ENCODE peak calls at places on chromosomes 2 and 18, in five cellular contexts. T, C, K, O and M are unnamed samples.

GRCh38 chr2:112692496-112692911 is 28.3 kb upstream of the NT5DC4 start:
- DNase-seq in T (peak; percentile 74), C (peak; percentile 74), K (no peak), O (no peak), M (peak; percentile 91)

GRCh38 chr2:178295115-178295514 is 100.8 kb downstream of the OSBPL6 start:
- DNase-seq in T (no peak), C (no peak), K (no peak), O (no peak), M (no peak)

GRCh38 chr2:9225806-9226205 is 19.2 kb downstream of the ASAP2 start:
- DNase-seq in T (no peak), C (no peak), K (no peak), O (no peak), M (no peak)

GRCh38 chr2:126766295-126766694 is 110.3 kb downstream of the GYPC start:
- DNase-seq in T (no peak), C (no peak), K (no peak), O (no peak), M (peak; percentile 24)

GRCh38 chr2:95357717-95358280 is 44.7 kb upstream of the FAHD2A start:
- DNase-seq in T (peak; percentile 36), C (no peak), K (no peak), O (no peak), M (peak; percentile 31)

GRCh38 chr2:85444629-85445028 is 26.1 kb downstream of the SH2D6 start:
- DNase-seq in T (no peak), C (no peak), K (no peak), O (no peak), M (no peak)

GRCh38 chr2:168278424-168278888 is 31.1 kb upstream of the STK39 start:
- DNase-seq in T (no peak), C (peak; percentile 69), K (no peak), O (no peak), M (peak; percentile 78)

GRCh38 chr2:30421551-30422436 is 25.3 kb upstream of the LCLAT1 start:
- DNase-seq in T (no peak), C (no peak), K (no peak), O (no peak), M (no peak)

GRCh38 chr2:216636570-216637450 is 3.6 kb downstream of the IGFBP2 start:
- DNase-seq in T (peak; percentile 82), C (peak; percentile 85), K (no peak), O (no peak), M (peak; percentile 83)

GRCh38 chr2:236223675-236224074 is 40.5 kb downstream of the ASB18 start:
- DNase-seq in T (no peak), C (no peak), K (no peak), O (no peak), M (no peak)

GRCh38 chr2:236229186-236229585 is 35.0 kb downstream of the ASB18 start:
- DNase-seq in T (no peak), C (no peak), K (no peak), O (no peak), M (no peak)
- H3K9me3 ChIP-seq in T (no peaks in the 10 kb centered on the region), C (peaks cover 27% of the 10 kb centered on the region), K (no peaks in the 10 kb centered on the region), O (peaks cover 17% of the 10 kb centered on the region), M (peaks cover 3% of the 10 kb centered on the region)

DNA sequence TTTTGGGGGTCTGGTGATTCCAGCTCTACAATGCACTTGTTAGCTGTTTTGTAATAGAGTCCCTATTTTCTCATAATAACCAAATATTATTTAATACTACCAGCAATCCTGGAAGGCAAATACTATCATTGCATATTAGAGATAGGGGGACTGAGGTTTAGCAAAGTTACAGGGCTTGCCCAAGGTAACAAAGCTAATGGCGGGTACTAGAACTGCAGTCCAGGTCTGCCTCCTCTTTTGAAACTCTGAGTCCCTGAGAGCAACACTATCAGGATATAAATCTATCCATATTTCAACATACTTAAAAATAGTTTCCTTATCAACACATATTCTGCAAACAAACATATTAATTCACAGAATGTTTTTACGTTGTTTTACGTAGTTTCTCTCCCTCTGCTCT is 235.5 kb upstream of the ACVR2A start:
- DNase-seq in T (no peak), C (no peak), K (no peak), O (no peak), M (no peak)
- H3K4me1 ChIP-seq in T (no peaks in the 10 kb centered on the region), C (peaks cover 3% of the 10 kb centered on the region), K (no peaks in the 10 kb centered on the region), O (no peaks in the 10 kb centered on the region), M (no peaks in the 10 kb centered on the region)

GRCh38 chr2:64704996-64705395 is 51.3 kb upstream of the SERTAD2 start:
- DNase-seq in T (no peak), C (no peak), K (no peak), O (no peak), M (no peak)
- H3K36me3 ChIP-seq in T (no peaks in the 10 kb centered on the region), C (no peaks in the 10 kb centered on the region), K (no peaks in the 10 kb centered on the region), O (no peaks in the 10 kb centered on the region), M (no peaks in the 10 kb centered on the region)

GRCh38 chr2:205706769-205707375 is 24.6 kb downstream of the NRP2 start:
- DNase-seq in T (no peak), C (no peak), K (peak; percentile 75), O (no peak), M (peak; percentile 86)

GRCh38 chr2:205708231-205708631 is 25.9 kb downstream of the NRP2 start:
- DNase-seq in T (no peak), C (no peak), K (peak; percentile 68), O (no peak), M (no peak)

GRCh38 chr2:205712508-205712907 is 30.2 kb downstream of the NRP2 start:
- DNase-seq in T (no peak), C (no peak), K (no peak), O (no peak), M (no peak)

GRCh38 chr2:205705511-205706397 is 23.5 kb downstream of the NRP2 start:
- DNase-seq in T (no peak), C (no peak), K (no peak), O (no peak), M (no peak)

DNA sequence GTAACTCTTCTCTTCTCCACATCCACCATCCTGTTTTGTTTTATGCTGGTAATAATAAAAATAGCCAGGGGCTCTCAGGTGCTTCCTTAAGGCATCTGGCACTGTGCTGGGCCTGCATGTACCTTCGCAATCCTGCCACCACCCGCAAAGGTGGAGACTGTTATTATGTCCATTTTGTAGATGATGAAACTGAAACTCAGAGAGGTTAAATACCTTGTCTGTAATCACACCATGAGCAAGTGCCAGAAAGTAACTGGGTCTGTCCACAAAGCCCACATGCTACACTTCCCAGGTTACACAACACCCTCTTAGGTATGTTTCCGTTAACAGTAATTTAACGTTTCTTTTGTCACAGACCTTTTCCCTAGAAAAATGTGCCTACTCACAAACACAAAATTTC is 27.0 kb downstream of the NRP2 start:
- DNase-seq in T (no peak), C (no peak), K (no peak), O (no peak), M (no peak)
- H3K9me3 ChIP-seq in T (no peaks in the 10 kb centered on the region), C (no peaks in the 10 kb centered on the region), K (no peaks in the 10 kb centered on the region), O (no peaks in the 10 kb centered on the region), M (no peaks in the 10 kb centered on the region)

GRCh38 chr2:43078781-43079755 is 147.3 kb downstream of the ZFP36L2 start:
- DNase-seq in T (no peak), C (no peak), K (no peak), O (no peak), M (no peak)

GRCh38 chr2:43081131-43081745 is 145.2 kb downstream of the ZFP36L2 start:
- DNase-seq in T (no peak), C (no peak), K (no peak), O (no peak), M (no peak)

GRCh38 chr2:43082878-43083261 is 143.5 kb downstream of the ZFP36L2 start:
- DNase-seq in T (no peak), C (no peak), K (no peak), O (no peak), M (no peak)

GRCh38 chr2:43082111-43082877 is 144.1 kb downstream of the ZFP36L2 start:
- DNase-seq in T (no peak), C (no peak), K (peak; percentile 79), O (no peak), M (no peak)

GRCh38 chr2:43080626-43081025 is 145.8 kb downstream of the ZFP36L2 start:
- DNase-seq in T (no peak), C (no peak), K (no peak), O (no peak), M (peak; percentile 18)
- H3K4me1 ChIP-seq in T (no peaks in the 10 kb centered on the region), C (peaks cover 14% of the 10 kb centered on the region), K (peaks cover 37% of the 10 kb centered on the region), O (peaks cover 61% of the 10 kb centered on the region), M (peaks cover under 1% of the 10 kb centered on the region)

DNA sequence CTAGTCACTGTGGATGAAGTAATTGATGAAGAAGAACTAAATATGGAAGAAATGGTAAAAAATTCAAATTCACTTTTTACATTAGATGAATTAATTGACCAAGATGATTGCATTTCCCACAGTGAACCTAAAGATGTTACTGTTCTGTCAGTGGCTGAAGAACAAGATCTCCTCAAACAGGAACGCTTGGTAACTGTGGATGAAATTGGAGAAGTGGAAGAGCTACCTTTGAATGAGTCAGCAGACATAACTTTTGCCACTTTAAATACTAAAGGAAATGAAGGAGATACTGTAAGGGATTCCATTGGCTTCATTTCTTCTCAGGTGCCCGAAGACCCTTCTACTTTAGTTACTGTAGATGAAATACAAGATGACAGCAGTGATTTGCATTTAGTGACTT is 26.6 kb upstream of the DYSF start:
- DNase-seq in T (no peak), C (no peak), K (no peak), O (no peak), M (no peak)
- H3K36me3 ChIP-seq in T (peaks cover 3% of the 10 kb centered on the region), C (peaks cover 3% of the 10 kb centered on the region), K (no peaks in the 10 kb centered on the region), O (peaks cover 17% of the 10 kb centered on the region), M (peaks cover 85% of the 10 kb centered on the region)

DNA sequence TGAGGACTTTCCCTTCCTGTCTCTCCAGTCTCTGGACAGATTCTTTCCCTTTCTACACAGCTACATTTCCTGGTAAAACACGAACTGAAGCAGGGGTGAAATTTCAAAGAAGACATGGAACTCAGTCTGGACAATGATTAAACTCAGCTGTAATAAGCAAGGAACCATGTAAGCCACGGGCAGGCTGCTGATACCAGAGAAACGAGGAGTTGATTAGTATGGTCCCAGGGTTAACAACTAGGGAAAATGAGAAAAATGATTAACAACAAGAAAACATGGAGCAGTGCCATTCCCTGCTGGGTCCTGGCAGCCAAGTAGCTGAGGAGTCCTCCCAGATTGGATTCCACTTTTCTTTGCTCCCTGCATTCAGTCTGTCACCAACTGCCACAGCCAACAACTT is 517.1 kb upstream of the KLHL29 start:
- DNase-seq in T (no peak), C (no peak), K (no peak), O (no peak), M (no peak)
- H3K9me3 ChIP-seq in T (no peaks in the 10 kb centered on the region), C (no peaks in the 10 kb centered on the region), K (no peaks in the 10 kb centered on the region), O (no peaks in the 10 kb centered on the region), M (no peaks in the 10 kb centered on the region)

DNA sequence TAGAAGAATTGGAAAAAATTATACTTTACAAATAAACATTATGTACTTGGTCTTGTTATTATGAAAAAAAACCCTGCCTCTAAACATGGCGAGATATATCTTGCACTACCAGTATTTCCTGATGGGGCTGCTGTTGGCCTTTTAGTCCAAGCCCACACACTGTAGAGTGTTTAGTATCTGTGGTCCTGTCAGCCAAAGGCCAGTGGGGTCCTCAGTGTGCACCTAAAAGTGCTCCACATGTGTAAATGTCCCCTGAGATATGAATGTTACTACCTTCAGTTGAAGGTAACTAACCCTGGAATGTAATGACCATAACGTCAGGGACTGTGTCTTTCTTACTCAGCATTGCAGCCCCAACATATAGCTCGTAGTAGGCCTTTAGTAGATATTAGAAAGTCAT is 71.1 kb upstream of the HK2 start:
- DNase-seq in T (no peak), C (no peak), K (no peak), O (no peak), M (no peak)
- H3K4me1 ChIP-seq in T (no peaks in the 10 kb centered on the region), C (no peaks in the 10 kb centered on the region), K (no peaks in the 10 kb centered on the region), O (peaks cover 16% of the 10 kb centered on the region), M (no peaks in the 10 kb centered on the region)

DNA sequence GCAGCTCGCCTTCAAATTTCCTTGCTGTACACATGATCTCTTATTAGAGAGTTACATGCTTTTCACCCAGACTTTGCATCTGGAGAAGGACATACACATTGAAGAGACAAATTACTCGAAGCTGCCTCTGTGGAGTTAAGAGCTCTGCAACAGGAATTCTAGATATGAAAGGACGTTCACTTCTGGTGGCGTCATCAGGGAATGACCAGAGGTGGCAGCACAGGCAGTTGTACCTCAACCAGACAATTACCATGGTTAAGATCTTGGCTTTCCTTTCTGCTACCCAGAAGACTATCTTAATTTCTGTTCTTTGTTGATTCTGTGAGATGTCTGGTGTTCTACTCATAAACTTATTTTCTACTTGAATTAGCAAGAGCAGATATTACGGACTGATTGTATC is 39.1 kb upstream of the MC4R start:
- DNase-seq in T (no peak), C (no peak), K (no peak), O (no peak), M (no peak)
- H3K36me3 ChIP-seq in T (no peaks in the 10 kb centered on the region), C (no peaks in the 10 kb centered on the region), K (no peaks in the 10 kb centered on the region), O (no peaks in the 10 kb centered on the region), M (no peaks in the 10 kb centered on the region)